ENCODE peak calls at places on chromosomes 5 and 9, in seven cellular contexts. One of them, this sample, is unnamed.

GRCh38 chr5:167296056-167296455 is 995.4 kb upstream of the WWC1 start:
- ATAC-seq in RWPE2: no peak
- ATAC-seq in left lung: no peak
- ATAC-seq in central memory CD8-positive, alpha-beta T cell: no peak
- ATAC-seq in activated CD8-positive, alpha-beta T cell treated with anti-CD3 and anti-CD28 coated beads for 36 hours: no peak
- ATAC-seq in activated naive CD4-positive, alpha-beta T cell treated with anti-CD3 and anti-CD28 coated beads, Interleukin-2, amount 50 U/mL, for 72 hours: no peak
- ATAC-seq in right lobe of liver: no peak
- ATAC-seq in this sample: no peak

GRCh38 chr5:87034562-87034961 is 233.1 kb upstream of the RASA1 start:
- ATAC-seq in RWPE2: no peak
- ATAC-seq in left lung: no peak
- ATAC-seq in central memory CD8-positive, alpha-beta T cell: no peak
- ATAC-seq in right lobe of liver: no peak
- ATAC-seq in activated CD8-positive, alpha-beta T cell treated with anti-CD3 and anti-CD28 coated beads for 36 hours: no peak
- ATAC-seq in activated naive CD4-positive, alpha-beta T cell treated with anti-CD3 and anti-CD28 coated beads, Interleukin-2, amount 50 U/mL, for 72 hours: no peak
- ATAC-seq in this sample: no peak

GRCh38 chr5:78566747-78567449 is 81.7 kb downstream of the LHFPL2 start:
- ATAC-seq in left lung: no peak
- ATAC-seq in RWPE2: peak
- ATAC-seq in right lobe of liver: no peak
- ATAC-seq in activated CD8-positive, alpha-beta T cell treated with anti-CD3 and anti-CD28 coated beads for 36 hours: no peak
- ATAC-seq in central memory CD8-positive, alpha-beta T cell: no peak
- ATAC-seq in activated naive CD4-positive, alpha-beta T cell treated with anti-CD3 and anti-CD28 coated beads, Interleukin-2, amount 50 U/mL, for 72 hours: no peak
- ATAC-seq in this sample: no peak

GRCh38 chr5:68920888-68921287 is 172.9 kb upstream of the SLC30A5 start:
- ATAC-seq in central memory CD8-positive, alpha-beta T cell: no peak
- ATAC-seq in RWPE2: no peak
- ATAC-seq in activated naive CD4-positive, alpha-beta T cell treated with anti-CD3 and anti-CD28 coated beads, Interleukin-2, amount 50 U/mL, for 72 hours: no peak
- ATAC-seq in left lung: no peak
- ATAC-seq in activated CD8-positive, alpha-beta T cell treated with anti-CD3 and anti-CD28 coated beads for 36 hours: no peak
- ATAC-seq in right lobe of liver: no peak
- ATAC-seq in this sample: no peak

GRCh38 chr5:111582962-111583669 is 70.8 kb upstream of the STARD4 start:
- ATAC-seq in RWPE2: peak
- ATAC-seq in central memory CD8-positive, alpha-beta T cell: no peak
- ATAC-seq in activated CD8-positive, alpha-beta T cell treated with anti-CD3 and anti-CD28 coated beads for 36 hours: no peak
- ATAC-seq in right lobe of liver: no peak
- ATAC-seq in activated naive CD4-positive, alpha-beta T cell treated with anti-CD3 and anti-CD28 coated beads, Interleukin-2, amount 50 U/mL, for 72 hours: peak
- ATAC-seq in left lung: no peak
- ATAC-seq in this sample: peak

GRCh38 chr9:116639251-116639741 is 47.8 kb upstream of the TRIM32 start:
- ATAC-seq in activated naive CD4-positive, alpha-beta T cell treated with anti-CD3 and anti-CD28 coated beads, Interleukin-2, amount 50 U/mL, for 72 hours: no peak
- ATAC-seq in activated CD8-positive, alpha-beta T cell treated with anti-CD3 and anti-CD28 coated beads for 36 hours: no peak
- ATAC-seq in left lung: peak
- ATAC-seq in right lobe of liver: no peak
- ATAC-seq in central memory CD8-positive, alpha-beta T cell: no peak
- ATAC-seq in RWPE2: no peak
- ATAC-seq in this sample: no peak

GRCh38 chr9:69745716-69746538 is 13.9 kb downstream of the PTAR1 start:
- ATAC-seq in RWPE2: no peak
- ATAC-seq in activated naive CD4-positive, alpha-beta T cell treated with anti-CD3 and anti-CD28 coated beads, Interleukin-2, amount 50 U/mL, for 72 hours: no peak
- ATAC-seq in central memory CD8-positive, alpha-beta T cell: no peak
- ATAC-seq in activated CD8-positive, alpha-beta T cell treated with anti-CD3 and anti-CD28 coated beads for 36 hours: no peak
- ATAC-seq in left lung: peak
- ATAC-seq in right lobe of liver: no peak
- ATAC-seq in this sample: no peak

GRCh38 chr9:14258840-14259239 is 55.1 kb downstream of the NFIB start:
- ATAC-seq in activated naive CD4-positive, alpha-beta T cell treated with anti-CD3 and anti-CD28 coated beads, Interleukin-2, amount 50 U/mL, for 72 hours: no peak
- ATAC-seq in RWPE2: peak
- ATAC-seq in right lobe of liver: no peak
- ATAC-seq in central memory CD8-positive, alpha-beta T cell: no peak
- ATAC-seq in left lung: no peak
- ATAC-seq in activated CD8-positive, alpha-beta T cell treated with anti-CD3 and anti-CD28 coated beads for 36 hours: no peak
- ATAC-seq in this sample: no peak

GRCh38 chr9:110298028-110298605 is 39.5 kb downstream of the TXNDC8 start:
- ATAC-seq in right lobe of liver: no peak
- ATAC-seq in left lung: no peak
- ATAC-seq in central memory CD8-positive, alpha-beta T cell: no peak
- ATAC-seq in activated naive CD4-positive, alpha-beta T cell treated with anti-CD3 and anti-CD28 coated beads, Interleukin-2, amount 50 U/mL, for 72 hours: no peak
- ATAC-seq in activated CD8-positive, alpha-beta T cell treated with anti-CD3 and anti-CD28 coated beads for 36 hours: no peak
- ATAC-seq in RWPE2: no peak
- ATAC-seq in this sample: no peak

GRCh38 chr9:71920456-71921189 is 9.2 kb downstream of the C9orf85 start:
- ATAC-seq in activated CD8-positive, alpha-beta T cell treated with anti-CD3 and anti-CD28 coated beads for 36 hours: no peak
- ATAC-seq in central memory CD8-positive, alpha-beta T cell: no peak
- ATAC-seq in activated naive CD4-positive, alpha-beta T cell treated with anti-CD3 and anti-CD28 coated beads, Interleukin-2, amount 50 U/mL, for 72 hours: no peak
- ATAC-seq in left lung: no peak
- ATAC-seq in right lobe of liver: no peak
- ATAC-seq in RWPE2: peak
- ATAC-seq in this sample: peak

GRCh38 chr9:123121457-123121856 is 88.0 kb downstream of the GPR21 start:
- ATAC-seq in right lobe of liver: peak
- ATAC-seq in RWPE2: no peak
- ATAC-seq in left lung: no peak
- ATAC-seq in activated naive CD4-positive, alpha-beta T cell treated with anti-CD3 and anti-CD28 coated beads, Interleukin-2, amount 50 U/mL, for 72 hours: no peak
- ATAC-seq in activated CD8-positive, alpha-beta T cell treated with anti-CD3 and anti-CD28 coated beads for 36 hours: no peak
- ATAC-seq in central memory CD8-positive, alpha-beta T cell: no peak
- ATAC-seq in this sample: no peak

GRCh38 chr5:31809037-31809910 is 170.3 kb downstream of the PDZD2 start:
- ATAC-seq in activated CD8-positive, alpha-beta T cell treated with anti-CD3 and anti-CD28 coated beads for 36 hours: no peak
- ATAC-seq in central memory CD8-positive, alpha-beta T cell: no peak
- ATAC-seq in RWPE2: peak
- ATAC-seq in left lung: peak
- ATAC-seq in activated naive CD4-positive, alpha-beta T cell treated with anti-CD3 and anti-CD28 coated beads, Interleukin-2, amount 50 U/mL, for 72 hours: peak
- ATAC-seq in right lobe of liver: peak
- ATAC-seq in this sample: peak

GRCh38 chr9:75083188-75083976 is 4.6 kb downstream of the NMRK1 start:
- ATAC-seq in RWPE2: peak
- ATAC-seq in central memory CD8-positive, alpha-beta T cell: peak
- ATAC-seq in right lobe of liver: peak
- ATAC-seq in activated naive CD4-positive, alpha-beta T cell treated with anti-CD3 and anti-CD28 coated beads, Interleukin-2, amount 50 U/mL, for 72 hours: no peak
- ATAC-seq in left lung: peak
- ATAC-seq in activated CD8-positive, alpha-beta T cell treated with anti-CD3 and anti-CD28 coated beads for 36 hours: peak
- ATAC-seq in this sample: peak

GRCh38 chr5:166251786-166252185 is 2039.7 kb upstream of the WWC1 start:
- ATAC-seq in left lung: no peak
- ATAC-seq in central memory CD8-positive, alpha-beta T cell: no peak
- ATAC-seq in RWPE2: peak
- ATAC-seq in activated CD8-positive, alpha-beta T cell treated with anti-CD3 and anti-CD28 coated beads for 36 hours: no peak
- ATAC-seq in right lobe of liver: no peak
- ATAC-seq in activated naive CD4-positive, alpha-beta T cell treated with anti-CD3 and anti-CD28 coated beads, Interleukin-2, amount 50 U/mL, for 72 hours: no peak
- ATAC-seq in this sample: no peak